ENCODE peak calls at places on chromosomes 11 and 22, in four cellular contexts. S is tibial artery; H is HCT116; K is CD4-positive, CD25-positive, alpha-beta regulatory T cell. C is an unnamed sample.

GRCh38 chr11:11662578-11662977 is 40.8 kb upstream of the GALNT18 start:
- DNase-seq in S (no peak), K (no peak), H (no peak), C (no peak)

GRCh38 chr11:17682848-17683247 is 36.5 kb upstream of the MYOD1 start:
- DNase-seq in S (no peak), H (no peak), K (no peak), C (no peak)

GRCh38 chr22:50014655-50015401 is 2.3 kb upstream of the IL17REL start:
- DNase-seq in K (no peak), S (no peak), H (no peak), C (no peak)

GRCh38 chr11:71283960-71284359 is 31.6 kb upstream of the SHANK2 start:
- DNase-seq in H (no peak), K (no peak), S (peak), C (no peak)

GRCh38 chr11:96227244-96227643 is 115.8 kb downstream of the MAML2 start:
- DNase-seq in K (no peak), S (no peak), H (no peak), C (no peak)

GRCh38 chr11:77407613-77408012 is 66.3 kb downstream of the PAK1 start:
- DNase-seq in S (no peak), K (no peak), H (peak), C (no peak)

GRCh38 chr11:110173775-110174644 is 80.8 kb downstream of the ZC3H12C start:
- DNase-seq in H (peak), K (peak), S (no peak), C (peak)

GRCh38 chr22:29804985-29805384 is 33.1 kb downstream of the ASCC2 start:
- DNase-seq in K (no peak), H (no peak), S (no peak), C (no peak)

GRCh38 chr11:66418168-66418985 is 2.5 kb upstream of the NPAS4 start:
- DNase-seq in S (peak), K (peak), H (peak), C (peak)

GRCh38 chr22:50261615-50262459 is at the start of gene MAPK12:
- DNase-seq in H (no peak), K (no peak), S (no peak), C (no peak)

GRCh38 chr11:45181595-45182550 is 35.4 kb downstream of the PRDM11 start:
- DNase-seq in H (no peak), S (no peak), K (no peak), C (no peak)

GRCh38 chr22:37675930-37676571 is 615 bp downstream of the LGALS1 start:
- DNase-seq in S (peak), H (no peak), K (no peak), C (no peak)

GRCh38 chr22:47395481-47395880 is 633.0 kb downstream of the TBC1D22A start:
- DNase-seq in K (no peak), H (no peak), S (peak), C (no peak)

GRCh38 chr11:5524756-5525155 is 8.3 kb upstream of the UBQLNL start:
- DNase-seq in K (no peak), H (no peak), S (no peak), C (no peak)

GRCh38 chr11:78312712-78313111 is 104.9 kb downstream of the GAB2 start:
- DNase-seq in K (no peak), H (no peak), S (no peak), C (no peak)

GRCh38 chr11:80826808-80827207 is 1386.0 kb upstream of the TENM4 start:
- DNase-seq in K (no peak), H (no peak), S (no peak), C (no peak)

GRCh38 chr11:33018005-33018404 is 2.3 kb downstream of the DEPDC7 start:
- DNase-seq in K (no peak), S (no peak), H (no peak), C (no peak)

GRCh38 chr22:17205432-17205831 is 13.8 kb downstream of the ADA2 start:
- DNase-seq in H (no peak), S (no peak), K (peak), C (no peak)

GRCh38 chr11:65242389-65242788 is 19.4 kb upstream of the POLA2 start:
- DNase-seq in H (no peak), S (no peak), K (no peak), C (no peak)

GRCh38 chr11:19820100-19820499 is 107.5 kb downstream of the NAV2 start:
- DNase-seq in K (no peak), S (no peak), H (no peak), C (no peak)

GRCh38 chr11:316891-317291 is 3.1 kb downstream of the IFITM1 start:
- DNase-seq in K (no peak), S (no peak), H (no peak), C (no peak)

GRCh38 chr22:49450521-49450920 is 377.2 kb downstream of the BRD1 start:
- DNase-seq in H (no peak), S (no peak), K (no peak), C (no peak)

GRCh38 chr11:47104337-47104950 is 72.2 kb downstream of the ARFGAP2 start:
- DNase-seq in H (no peak), S (no peak), K (no peak), C (no peak)

GRCh38 chr22:39818050-39818449 is 75.5 kb downstream of the ENTHD1 start:
- DNase-seq in H (no peak), S (no peak), K (no peak), C (no peak)

GRCh38 chr11:120599816-120600420 is 88.4 kb downstream of the GRIK4 start:
- DNase-seq in K (no peak), S (no peak), H (no peak), C (no peak)

GRCh38 chr22:45638834-45639746 is 32.5 kb upstream of the ATXN10 start:
- DNase-seq in H (peak), K (no peak), S (no peak), C (peak)

GRCh38 chr11:114250993-114251796 is 45.0 kb upstream of the NNMT start:
- DNase-seq in K (no peak), S (no peak), H (no peak), C (peak)

GRCh38 chr22:33227791-33228190 is 169.6 kb upstream of the SYN3 start:
- DNase-seq in S (no peak), K (no peak), H (no peak), C (no peak)

GRCh38 chr11:98616256-98616655 is 404.5 kb upstream of the CNTN5 start:
- DNase-seq in K (no peak), S (no peak), H (no peak), C (no peak)

GRCh38 chr22:24189249-24190158 is 8.2 kb downstream of the SUSD2 start:
- DNase-seq in H (no peak), K (no peak), S (peak), C (peak)

GRCh38 chr22:17733484-17733883 is 40.8 kb downstream of the BID start:
- DNase-seq in H (no peak), K (no peak), S (no peak), C (no peak)

GRCh38 chr22:35984183-35984710 is 44.4 kb downstream of the RBFOX2 start:
- DNase-seq in K (no peak), H (no peak), S (no peak), C (no peak)

GRCh38 chr11:79276900-79277299 is 163.9 kb downstream of the TENM4 start:
- DNase-seq in K (no peak), H (no peak), S (no peak), C (no peak)

GRCh38 chr22:43534916-43535315 is 123.1 kb downstream of the MPPED1 start:
- DNase-seq in H (no peak), S (no peak), K (no peak), C (no peak)

GRCh38 chr11:75597636-75598035 is 35.6 kb downstream of the SERPINH1 start:
- DNase-seq in S (no peak), K (no peak), H (peak), C (no peak)

GRCh38 chr11:46529086-46529905 is 64.5 kb downstream of the AMBRA1 start:
- DNase-seq in H (peak), K (peak), S (no peak), C (peak)

GRCh38 chr11:59174664-59175033 is 2.7 kb downstream of the DTX4 start:
- DNase-seq in S (no peak), H (no peak), K (no peak), C (no peak)
- H3K4me3 ChIP-seq in S (no peak), H (no peak), K (no peak), C (no peak)

DNA sequence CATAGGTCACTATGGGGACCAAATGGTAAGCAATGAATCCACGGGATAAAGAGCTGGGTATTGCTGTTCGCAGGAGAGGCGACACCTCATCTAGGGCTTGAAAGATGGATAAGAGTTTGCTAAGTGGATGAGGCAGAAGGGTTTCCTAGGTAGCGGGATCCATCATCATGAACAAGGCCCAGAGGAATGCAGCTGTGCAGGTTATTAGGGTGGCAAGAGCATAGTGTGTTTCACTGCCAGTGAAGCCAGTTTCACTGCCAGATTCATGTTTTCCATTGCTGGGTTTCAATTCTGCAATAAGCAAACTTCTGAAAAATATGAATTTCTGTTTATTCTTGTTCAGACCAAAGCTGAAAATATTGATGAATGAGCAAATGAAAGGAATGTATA is 27.2 kb downstream of the WEE1 start:
- DNase-seq in S (no peak), H (peak), K (no peak), C (no peak)
- H3K27ac ChIP-seq in S (no peak), H (no peak), K (no peak), C (no peak)

DNA sequence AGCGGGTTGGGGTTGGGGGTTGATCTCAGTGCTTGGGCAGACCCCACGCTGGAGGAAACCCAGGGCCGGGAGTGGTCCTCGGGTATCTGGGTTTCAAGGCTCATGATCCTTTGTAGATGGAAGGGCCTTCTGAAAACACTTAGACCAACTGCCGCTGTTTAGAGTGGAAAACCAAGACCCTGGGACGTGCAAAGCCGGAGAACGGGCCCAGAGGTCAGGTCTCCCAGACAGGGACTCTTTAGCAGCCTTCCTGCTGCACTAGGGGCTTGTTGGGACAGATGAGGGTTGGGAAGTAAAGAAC is 622 bp downstream of the AIP start:
- DNase-seq in H (no peak), K (no peak), S (no peak), C (no peak)
- H3K4me3 ChIP-seq in H (peak), K (peak), S (peak), C (peak)

GRCh38 chr11:14886509-14886908 is 5.5 kb downstream of the CYP2R1 start:
- DNase-seq in S (no peak), H (no peak), K (no peak), C (no peak)

GRCh38 chr11:14894657-14895598 is 2.9 kb upstream of the CYP2R1 start:
- DNase-seq in S (peak), H (no peak), K (no peak), C (peak)

GRCh38 chr11:14892577-14892976 is 546 bp upstream of the CYP2R1 start:
- DNase-seq in S (no peak), H (no peak), K (no peak), C (no peak)

GRCh38 chr11:14892036-14892556 is at the start of gene CYP2R1:
- DNase-seq in H (peak), S (peak), K (peak), C (peak)

GRCh38 chr11:14891143-14892035 is 642 bp downstream of the CYP2R1 start:
- DNase-seq in K (peak), S (peak), H (peak), C (peak)
- H3K27ac ChIP-seq in K (peak), S (peak), H (peak), C (peak)

GRCh38 chr22:19516378-19517170 is 7.6 kb downstream of the CLDN5 start:
- DNase-seq in K (no peak), H (no peak), S (peak), C (no peak)
- H3K4me3 ChIP-seq in K (no peak), H (no peak), S (no peak), C (no peak)

DNA sequence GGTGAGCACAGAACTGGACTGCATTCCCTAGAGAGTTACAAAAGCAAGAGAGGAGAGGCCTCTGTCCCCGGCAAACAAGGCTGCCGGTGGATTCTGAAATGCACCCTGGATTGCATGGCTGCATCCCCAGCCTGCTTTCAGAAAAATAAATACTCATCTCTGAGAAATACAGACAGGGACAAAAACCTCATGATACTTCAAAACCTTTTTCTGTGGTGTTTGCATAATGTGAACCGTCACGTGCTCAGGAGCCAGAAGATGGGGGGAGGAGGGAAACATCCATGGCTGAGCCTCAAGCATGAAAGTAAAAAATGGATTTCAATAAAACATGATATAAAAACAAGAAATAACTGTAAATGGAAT is 198.6 kb upstream of the NCAM1 start:
- DNase-seq in K (no peak), S (no peak), H (no peak), C (no peak)
- H3K27ac ChIP-seq in K (no peak), S (no peak), H (no peak), C (no peak)